ENCODE peak calls at places on chromosomes 4 and X, in seven cellular contexts. T is lower leg skin; J is NCI-H226; E is HT1080; H is WERI-Rb-1; C is activated T-helper 1 cell treated with anti-CD3 and anti-CD28 coated beads, Interleukin-2, amount 50 U/mL, for 16 hours; G is Daoy. W is an unnamed sample.
A peak's percentile ranks its signal among the peaks of the same experiment; 100 is the strongest.

GRCh38 chrX:105260291-105261043 is 40.0 kb upstream of the TEX13A start:
- DNase-seq in T (no peak), J (no peak), E (no peak), H (no peak), C (no peak), G (no peak), W (no peak)

GRCh38 chrX:153641575-153642312 is 5.3 kb upstream of the DUSP9 start:
- DNase-seq in T (no peak), J (no peak), E (no peak), H (no peak), C (no peak), G (no peak), W (no peak)

GRCh38 chr4:147780137-147780777 is 48.4 kb downstream of the ARHGAP10 start:
- DNase-seq in T (no peak), J (no peak), E (no peak), H (no peak), C (no peak), G (no peak), W (no peak)

GRCh38 chr4:152540293-152540674 is 4.4 kb upstream of the FBXW7 start:
- DNase-seq in T (no peak), J (no peak), E (peak; percentile 12), H (peak; percentile 22), C (no peak), G (no peak), W (no peak)

GRCh38 chrX:1734806-1735205 is 119.9 kb downstream of the ASMT start:
- DNase-seq in T (no peak), J (no peak), E (no peak), H (no peak), C (no peak), G (no peak), W (no peak)

GRCh38 chr4:185005209-185005819 is 13.0 kb upstream of the HELT start:
- DNase-seq in T (peak; percentile 82), J (peak; percentile 41), E (peak; percentile 64), H (peak; percentile 93), C (peak; percentile 60), G (peak; percentile 69), W (peak; percentile 65)

GRCh38 chrX:123188081-123188480 is 4.0 kb downstream of the GRIA3 start:
- DNase-seq in T (peak; percentile 14), J (no peak), E (no peak), H (no peak), C (no peak), G (no peak), W (no peak)

GRCh38 chrX:64427787-64428186 is 32.5 kb upstream of the MTMR8 start:
- DNase-seq in T (no peak), J (no peak), E (no peak), H (no peak), C (no peak), G (no peak), W (no peak)

GRCh38 chr4:153466637-153467153 is 535 bp downstream of the TMEM131L start:
- DNase-seq in T (no peak), J (no peak), E (no peak), H (no peak), C (no peak), G (no peak), W (no peak)

GRCh38 chrX:39875834-39876625 is 221.7 kb downstream of the BCOR start:
- DNase-seq in T (no peak), J (no peak), E (no peak), H (peak; percentile 82), C (no peak), G (no peak), W (no peak)

W was measured in SJSA1.